ENCODE peak calls at places on chromosomes 16 and 17, in seven cellular contexts. V is globus pallidus; Z is activated T-cell treated with anti-CD3 and anti-CD28 coated beads, Interleukin-2, amount 50 U/mL, for 72 hours; F is body of pancreas; I is NCI-H2081; J is hepatic stellate cell; K is D341Med. S is an unnamed sample.

GRCh38 chr16:66746048-66746447 is 5.4 kb downstream of the DYNC1LI2 start:
- DNase-seq in V (no peak), Z (no peak), F (no peak), I (no peak), J (no peak), K (no peak), S (no peak)

GRCh38 chr17:38563362-38564253 is 42.1 kb downstream of the SRCIN1 start:
- DNase-seq in V (no peak), Z (no peak), F (no peak), I (no peak), J (no peak), K (no peak), S (no peak)

GRCh38 chr16:69861276-69862030 is 89.7 kb upstream of the CLEC18A start:
- DNase-seq in V (peak; percentile 72), Z (no peak), F (peak; percentile 69), I (peak; percentile 29), J (peak; percentile 81), K (no peak), S (no peak)

GRCh38 chr17:59155439-59156177 is at the start of gene PRR11:
- DNase-seq in V (peak; percentile 100), Z (peak; percentile 96), F (peak; percentile 98), I (peak; percentile 100), J (peak; percentile 93), K (peak; percentile 94), S (peak; percentile 87)

GRCh38 chr17:7846765-7847661 is 7.9 kb upstream of the TMEM88 start:
- DNase-seq in V (no peak), Z (no peak), F (no peak), I (no peak), J (no peak), K (no peak), S (no peak)

GRCh38 chr17:14581181-14581830 is 280.4 kb downstream of the HS3ST3B1 start:
- DNase-seq in V (no peak), Z (no peak), F (no peak), I (no peak), J (no peak), K (no peak), S (no peak)

GRCh38 chr16:84042879-84043485 is 387 bp upstream of the SLC38A8 start:
- DNase-seq in V (no peak), Z (no peak), F (no peak), I (peak; percentile 38), J (no peak), K (no peak), S (no peak)

GRCh38 chr17:48236681-48237134 is 129.1 kb downstream of the SNX11 start:
- DNase-seq in V (no peak), Z (no peak), F (no peak), I (no peak), J (no peak), K (no peak), S (no peak)

GRCh38 chr17:6684460-6684783 is 28.7 kb downstream of the SLC13A5 start:
- DNase-seq in V (no peak), Z (no peak), F (no peak), I (no peak), J (no peak), K (no peak), S (no peak)

GRCh38 chr16:65500919-65501318 is 379.1 kb upstream of the CDH11 start:
- DNase-seq in V (no peak), Z (no peak), F (no peak), I (no peak), J (no peak), K (no peak), S (no peak)

GRCh38 chr16:71201556-71201955 is 29.0 kb downstream of the HYDIN start:
- DNase-seq in V (no peak), Z (no peak), F (no peak), I (no peak), J (no peak), K (no peak), S (no peak)

GRCh38 chr16:88941933-88942909 is 34.8 kb downstream of the CBFA2T3 start:
- DNase-seq in V (no peak), Z (peak; percentile 66), F (peak; percentile 57), I (peak; percentile 41), J (peak; percentile 70), K (peak; percentile 95), S (peak; percentile 95)

GRCh38 chr17:49414622-49415350 is at the start of gene PHB1:
- DNase-seq in V (peak; percentile 99), Z (peak; percentile 96), F (peak; percentile 97), I (peak; percentile 99), J (peak; percentile 98), K (peak; percentile 99), S (peak; percentile 96)

GRCh38 chr16:64948056-64948455 is 173.8 kb downstream of the CDH11 start:
- DNase-seq in V (no peak), Z (no peak), F (no peak), I (no peak), J (no peak), K (no peak), S (no peak)

GRCh38 chr16:84026601-84027000 is 16.0 kb downstream of the SLC38A8 start:
- DNase-seq in V (no peak), Z (no peak), F (no peak), I (no peak), J (no peak), K (no peak), S (no peak)

GRCh38 chr17:2947588-2947950 is 115.8 kb downstream of the OR1D5 start:
- DNase-seq in V (no peak), Z (no peak), F (peak; percentile 3), I (no peak), J (no peak), K (no peak), S (no peak)

GRCh38 chr17:47693667-47694017 is 319 bp upstream of the TBKBP1 start:
- DNase-seq in V (no peak), Z (no peak), F (no peak), I (peak; percentile 53), J (no peak), K (no peak), S (no peak)

GRCh38 chr16:3070608-3071111 is 5.2 kb downstream of the IL32 start:
- DNase-seq in V (no peak), Z (no peak), F (no peak), I (no peak), J (no peak), K (no peak), S (no peak)

GRCh38 chr17:58969156-58969555 is 137.5 kb downstream of the TRIM37 start:
- DNase-seq in V (no peak), Z (no peak), F (no peak), I (peak; percentile 85), J (no peak), K (no peak), S (no peak)

S was measured in GM13977.